ENCODE peak calls at places on chromosomes 4 and X, in nine cellular contexts. One of them, this sample, is unnamed.
A peak's percentile ranks its signal among the peaks of the same experiment; 100 is the strongest.

GRCh38 chrX:138001219-138001618 is 435.3 kb downstream of the ZIC3 start:
- DNase-seq in right atrium auricular region: no peak
- DNase-seq in cardiac muscle cell: no peak
- DNase-seq in bronchial epithelial cell: no peak
- DNase-seq in epithelial cell of proximal tubule: no peak
- DNase-seq in fibroblast of villous mesenchyme: no peak
- DNase-seq in mammary epithelial cell: no peak
- DNase-seq in neural progenitor cell: no peak
- DNase-seq in kidney epithelial cell: no peak
- DNase-seq in this sample: no peak

GRCh38 chr4:152206646-152207435 is 329.1 kb downstream of the FBXW7 start:
- DNase-seq in right atrium auricular region: no peak
- DNase-seq in cardiac muscle cell: peak; percentile 31
- DNase-seq in bronchial epithelial cell: no peak
- DNase-seq in epithelial cell of proximal tubule: no peak
- DNase-seq in fibroblast of villous mesenchyme: no peak
- DNase-seq in mammary epithelial cell: no peak
- DNase-seq in neural progenitor cell: no peak
- DNase-seq in kidney epithelial cell: no peak
- DNase-seq in this sample: no peak

GRCh38 chr4:113050361-113050760 is 908 bp downstream of the ANK2 start:
- DNase-seq in right atrium auricular region: no peak
- DNase-seq in cardiac muscle cell: no peak
- DNase-seq in bronchial epithelial cell: no peak
- DNase-seq in epithelial cell of proximal tubule: no peak
- DNase-seq in fibroblast of villous mesenchyme: no peak
- DNase-seq in mammary epithelial cell: no peak
- DNase-seq in neural progenitor cell: no peak
- DNase-seq in kidney epithelial cell: no peak
- DNase-seq in this sample: no peak

GRCh38 chr4:95129708-95130343 is 372.1 kb downstream of the BMPR1B start:
- DNase-seq in right atrium auricular region: peak; percentile 66
- DNase-seq in cardiac muscle cell: no peak
- DNase-seq in bronchial epithelial cell: peak; percentile 100
- DNase-seq in epithelial cell of proximal tubule: peak; percentile 96
- DNase-seq in fibroblast of villous mesenchyme: peak; percentile 100
- DNase-seq in mammary epithelial cell: peak; percentile 98
- DNase-seq in neural progenitor cell: no peak
- DNase-seq in kidney epithelial cell: peak; percentile 100
- DNase-seq in this sample: no peak

GRCh38 chrX:3638280-3638873 is 75.1 kb downstream of the PRKX start:
- DNase-seq in right atrium auricular region: no peak
- DNase-seq in cardiac muscle cell: peak; percentile 78
- DNase-seq in bronchial epithelial cell: peak; percentile 15
- DNase-seq in epithelial cell of proximal tubule: no peak
- DNase-seq in fibroblast of villous mesenchyme: peak; percentile 44
- DNase-seq in mammary epithelial cell: peak; percentile 20
- DNase-seq in neural progenitor cell: peak; percentile 75
- DNase-seq in kidney epithelial cell: no peak
- DNase-seq in this sample: no peak

GRCh38 chr4:55318541-55319129 is 27.4 kb upstream of the SRD5A3 start:
- DNase-seq in right atrium auricular region: no peak
- DNase-seq in cardiac muscle cell: no peak
- DNase-seq in bronchial epithelial cell: no peak
- DNase-seq in epithelial cell of proximal tubule: no peak
- DNase-seq in fibroblast of villous mesenchyme: no peak
- DNase-seq in mammary epithelial cell: no peak
- DNase-seq in neural progenitor cell: no peak
- DNase-seq in kidney epithelial cell: no peak
- DNase-seq in this sample: no peak

GRCh38 chr4:80266267-80266901 is at the start of gene FGF5:
- DNase-seq in right atrium auricular region: no peak
- DNase-seq in cardiac muscle cell: peak; percentile 63
- DNase-seq in bronchial epithelial cell: peak; percentile 73
- DNase-seq in epithelial cell of proximal tubule: peak; percentile 43
- DNase-seq in fibroblast of villous mesenchyme: peak; percentile 65
- DNase-seq in mammary epithelial cell: peak; percentile 90
- DNase-seq in neural progenitor cell: peak; percentile 64
- DNase-seq in kidney epithelial cell: peak; percentile 56
- DNase-seq in this sample: no peak

GRCh38 chr4:80811413-80811812 is 219.1 kb upstream of the BMP3 start:
- DNase-seq in right atrium auricular region: no peak
- DNase-seq in cardiac muscle cell: no peak
- DNase-seq in bronchial epithelial cell: no peak
- DNase-seq in epithelial cell of proximal tubule: no peak
- DNase-seq in fibroblast of villous mesenchyme: no peak
- DNase-seq in mammary epithelial cell: no peak
- DNase-seq in neural progenitor cell: no peak
- DNase-seq in kidney epithelial cell: no peak
- DNase-seq in this sample: no peak

GRCh38 chrX:1074755-1075154 is 137.7 kb downstream of the CRLF2 start:
- DNase-seq in right atrium auricular region: no peak
- DNase-seq in cardiac muscle cell: no peak
- DNase-seq in bronchial epithelial cell: no peak
- DNase-seq in epithelial cell of proximal tubule: no peak
- DNase-seq in fibroblast of villous mesenchyme: no peak
- DNase-seq in mammary epithelial cell: no peak
- DNase-seq in neural progenitor cell: no peak
- DNase-seq in kidney epithelial cell: no peak
- DNase-seq in this sample: no peak
- TF ChIP-seq CTCF in right atrium auricular region: no peak
- TF ChIP-seq CTCF in cardiac muscle cell: no peak
- TF ChIP-seq CTCF in bronchial epithelial cell: no peak
- TF ChIP-seq CTCF in epithelial cell of proximal tubule: no peak
- TF ChIP-seq CTCF in fibroblast of villous mesenchyme: no peak
- TF ChIP-seq CTCF in mammary epithelial cell: no peak
- TF ChIP-seq CTCF in neural progenitor cell: no peak
- TF ChIP-seq CTCF in kidney epithelial cell: no peak
- TF ChIP-seq CTCF in this sample: no peak

DNA sequence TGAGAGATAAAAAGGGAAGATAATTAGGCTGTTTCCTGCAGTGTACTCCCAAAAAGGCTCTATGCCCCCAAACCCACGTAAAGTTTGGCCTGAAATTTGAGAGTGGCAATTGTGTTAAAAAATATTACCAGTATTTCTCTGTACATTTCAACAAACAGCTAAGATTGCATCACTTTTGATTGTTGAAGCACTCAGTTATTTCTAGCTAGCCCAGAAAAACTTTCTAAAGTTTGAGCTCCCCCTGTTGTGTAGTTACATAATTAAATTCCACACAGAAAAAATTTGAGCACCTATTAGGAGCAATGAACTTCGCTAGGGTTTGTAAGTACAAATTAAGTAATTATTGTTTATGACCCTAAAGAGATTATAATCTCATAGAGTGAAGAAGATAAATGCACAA is 109.4 kb downstream of the DLG3 start:
- DNase-seq in right atrium auricular region: no peak
- DNase-seq in cardiac muscle cell: peak; percentile 7
- DNase-seq in bronchial epithelial cell: peak; percentile 47
- DNase-seq in epithelial cell of proximal tubule: peak; percentile 2
- DNase-seq in fibroblast of villous mesenchyme: peak; percentile 49
- DNase-seq in mammary epithelial cell: peak; percentile 7
- DNase-seq in neural progenitor cell: no peak
- DNase-seq in kidney epithelial cell: no peak
- DNase-seq in this sample: no peak
- TF ChIP-seq CTCF in right atrium auricular region: peak; percentile 33
- TF ChIP-seq CTCF in cardiac muscle cell: peak; percentile 22
- TF ChIP-seq CTCF in bronchial epithelial cell: peak; percentile 4
- TF ChIP-seq CTCF in epithelial cell of proximal tubule: peak; percentile 37
- TF ChIP-seq CTCF in fibroblast of villous mesenchyme: peak; percentile 31
- TF ChIP-seq CTCF in mammary epithelial cell: no peak
- TF ChIP-seq CTCF in neural progenitor cell: peak; percentile 19
- TF ChIP-seq CTCF in kidney epithelial cell: peak; percentile 8
- TF ChIP-seq CTCF in this sample: no peak

GRCh38 chrX:30144221-30144620 is 71.1 kb upstream of the MAGEB2 start:
- DNase-seq in right atrium auricular region: no peak
- DNase-seq in cardiac muscle cell: no peak
- DNase-seq in bronchial epithelial cell: no peak
- DNase-seq in epithelial cell of proximal tubule: no peak
- DNase-seq in fibroblast of villous mesenchyme: no peak
- DNase-seq in mammary epithelial cell: no peak
- DNase-seq in neural progenitor cell: no peak
- DNase-seq in kidney epithelial cell: no peak
- DNase-seq in this sample: no peak

GRCh38 chrX:30144971-30145731 is 70.2 kb upstream of the MAGEB2 start:
- DNase-seq in right atrium auricular region: no peak
- DNase-seq in cardiac muscle cell: no peak
- DNase-seq in bronchial epithelial cell: no peak
- DNase-seq in epithelial cell of proximal tubule: no peak
- DNase-seq in fibroblast of villous mesenchyme: no peak
- DNase-seq in mammary epithelial cell: no peak
- DNase-seq in neural progenitor cell: no peak
- DNase-seq in kidney epithelial cell: no peak
- DNase-seq in this sample: no peak

DNA sequence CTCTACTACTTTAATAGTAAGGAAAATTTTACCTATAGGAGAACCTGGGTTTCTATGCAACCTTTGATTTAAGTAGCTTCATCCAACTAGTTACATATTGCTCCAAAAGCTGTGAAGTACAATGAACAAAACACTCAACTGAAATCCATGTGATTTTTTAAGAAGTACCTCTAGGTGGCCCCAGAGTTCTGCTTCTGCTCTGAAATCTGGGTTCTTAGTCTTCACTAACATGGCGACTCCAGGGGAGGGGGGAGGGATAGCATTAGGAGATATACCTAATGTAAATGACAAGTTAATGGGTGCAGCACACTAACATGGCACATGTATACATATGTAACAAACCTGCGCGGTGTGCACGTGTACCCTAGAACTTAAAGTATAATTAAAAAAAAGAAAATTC is 73.4 kb upstream of the MAGEB2 start:
- DNase-seq in right atrium auricular region: no peak
- DNase-seq in cardiac muscle cell: peak; percentile 81
- DNase-seq in bronchial epithelial cell: peak; percentile 6
- DNase-seq in epithelial cell of proximal tubule: peak; percentile 23
- DNase-seq in fibroblast of villous mesenchyme: peak; percentile 52
- DNase-seq in mammary epithelial cell: peak; percentile 24
- DNase-seq in neural progenitor cell: peak; percentile 71
- DNase-seq in kidney epithelial cell: no peak
- DNase-seq in this sample: no peak
- TF ChIP-seq CTCF in right atrium auricular region: peak; percentile 32
- TF ChIP-seq CTCF in cardiac muscle cell: peak; percentile 40
- TF ChIP-seq CTCF in bronchial epithelial cell: no peak
- TF ChIP-seq CTCF in epithelial cell of proximal tubule: peak; percentile 52
- TF ChIP-seq CTCF in fibroblast of villous mesenchyme: peak; percentile 50
- TF ChIP-seq CTCF in mammary epithelial cell: peak; percentile 36
- TF ChIP-seq CTCF in neural progenitor cell: peak; percentile 63
- TF ChIP-seq CTCF in kidney epithelial cell: peak; percentile 29
- TF ChIP-seq CTCF in this sample: no peak

GRCh38 chrX:12770440-12770839 is 20.8 kb upstream of the PRPS2 start:
- DNase-seq in right atrium auricular region: no peak
- DNase-seq in cardiac muscle cell: peak; percentile 40
- DNase-seq in bronchial epithelial cell: peak; percentile 29
- DNase-seq in epithelial cell of proximal tubule: no peak
- DNase-seq in fibroblast of villous mesenchyme: peak; percentile 34
- DNase-seq in mammary epithelial cell: no peak
- DNase-seq in neural progenitor cell: peak; percentile 24
- DNase-seq in kidney epithelial cell: no peak
- DNase-seq in this sample: no peak

GRCh38 chrX:12767856-12768255 is 23.4 kb upstream of the PRPS2 start:
- DNase-seq in right atrium auricular region: no peak
- DNase-seq in cardiac muscle cell: no peak
- DNase-seq in bronchial epithelial cell: no peak
- DNase-seq in epithelial cell of proximal tubule: no peak
- DNase-seq in fibroblast of villous mesenchyme: no peak
- DNase-seq in mammary epithelial cell: no peak
- DNase-seq in neural progenitor cell: no peak
- DNase-seq in kidney epithelial cell: no peak
- DNase-seq in this sample: no peak

GRCh38 chrX:12771445-12772069 is 19.7 kb upstream of the PRPS2 start:
- DNase-seq in right atrium auricular region: no peak
- DNase-seq in cardiac muscle cell: peak; percentile 63
- DNase-seq in bronchial epithelial cell: no peak
- DNase-seq in epithelial cell of proximal tubule: no peak
- DNase-seq in fibroblast of villous mesenchyme: peak; percentile 51
- DNase-seq in mammary epithelial cell: no peak
- DNase-seq in neural progenitor cell: peak; percentile 84
- DNase-seq in kidney epithelial cell: no peak
- DNase-seq in this sample: peak; percentile 52
- TF ChIP-seq CTCF in right atrium auricular region: peak; percentile 60
- TF ChIP-seq CTCF in cardiac muscle cell: peak; percentile 79
- TF ChIP-seq CTCF in bronchial epithelial cell: peak; percentile 65
- TF ChIP-seq CTCF in epithelial cell of proximal tubule: peak; percentile 72
- TF ChIP-seq CTCF in fibroblast of villous mesenchyme: peak; percentile 81
- TF ChIP-seq CTCF in mammary epithelial cell: peak; percentile 44
- TF ChIP-seq CTCF in neural progenitor cell: peak; percentile 73
- TF ChIP-seq CTCF in kidney epithelial cell: peak; percentile 75
- TF ChIP-seq CTCF in this sample: peak; percentile 73